ENCODE peak calls at places on chromosome 12, in four cellular contexts. O is HCT116, R is GM23248, W is mammary epithelial cell. B is an unnamed sample. For H3K9me3, the result is how much of the 10 kb centered on the place peaks cover.

GRCh38 chr12:88663001-88663400 is 82.7 kb upstream of the KITLG start:
- DNase-seq in O (no peak), R (peak), W (no peak), B (no peak)

GRCh38 chr12:115873416-115874082 is 403.9 kb downstream of the MED13L start:
- DNase-seq in O (no peak), R (no peak), W (no peak), B (no peak)

GRCh38 chr12:58888131-58888783 is 32.0 kb downstream of the LRIG3 start:
- DNase-seq in O (no peak), R (peak), W (peak), B (no peak)

GRCh38 chr12:119699199-119699765 is 31.3 kb downstream of the PRKAB1 start:
- DNase-seq in O (no peak), R (no peak), W (no peak), B (no peak)

GRCh38 chr12:52151859-52152783 is 39.7 kb downstream of the KRT80 start:
- DNase-seq in O (no peak), R (peak), W (peak), B (peak)

GRCh38 chr12:104164635-104165034 is 26.6 kb upstream of the NFYB start:
- DNase-seq in O (no peak), R (no peak), W (no peak), B (no peak)

GRCh38 chr12:89838846-89839245 is 130.2 kb upstream of the ATP2B1 start:
- DNase-seq in O (no peak), R (no peak), W (no peak), B (no peak)

GRCh38 chr12:34210689-34211530 is 188.6 kb downstream of the ALG10 start:
- DNase-seq in O (no peak), R (no peak), W (no peak), B (no peak)

GRCh38 chr12:67651380-67651695 is 2.8 kb downstream of the DYRK2 start:
- DNase-seq in O (no peak), R (peak), W (peak), B (peak)

GRCh38 chr12:82486524-82487235 is 128.4 kb downstream of the METTL25 start:
- DNase-seq in O (peak), R (peak), W (peak), B (no peak)

GRCh38 chr12:95126076-95126475 is 52.7 kb upstream of the NR2C1 start:
- DNase-seq in O (no peak), R (no peak), W (no peak), B (no peak)

GRCh38 chr12:52865090-52865944 is 16.5 kb upstream of the KRT78 start:
- DNase-seq in O (peak), R (peak), W (peak), B (no peak)

GRCh38 chr12:121535150-121536057 is 45.4 kb downstream of the KDM2B start:
- DNase-seq in O (no peak), R (no peak), W (no peak), B (peak)

GRCh38 chr12:121538699-121539061 is 42.1 kb downstream of the KDM2B start:
- DNase-seq in O (peak), R (peak), W (no peak), B (peak)

GRCh38 chr12:121537814-121538698 is 42.8 kb downstream of the KDM2B start:
- DNase-seq in O (no peak), R (peak), W (no peak), B (peak)

GRCh38 chr12:121536058-121536928 is 44.5 kb downstream of the KDM2B start:
- DNase-seq in O (no peak), R (peak), W (no peak), B (peak)

DNA sequence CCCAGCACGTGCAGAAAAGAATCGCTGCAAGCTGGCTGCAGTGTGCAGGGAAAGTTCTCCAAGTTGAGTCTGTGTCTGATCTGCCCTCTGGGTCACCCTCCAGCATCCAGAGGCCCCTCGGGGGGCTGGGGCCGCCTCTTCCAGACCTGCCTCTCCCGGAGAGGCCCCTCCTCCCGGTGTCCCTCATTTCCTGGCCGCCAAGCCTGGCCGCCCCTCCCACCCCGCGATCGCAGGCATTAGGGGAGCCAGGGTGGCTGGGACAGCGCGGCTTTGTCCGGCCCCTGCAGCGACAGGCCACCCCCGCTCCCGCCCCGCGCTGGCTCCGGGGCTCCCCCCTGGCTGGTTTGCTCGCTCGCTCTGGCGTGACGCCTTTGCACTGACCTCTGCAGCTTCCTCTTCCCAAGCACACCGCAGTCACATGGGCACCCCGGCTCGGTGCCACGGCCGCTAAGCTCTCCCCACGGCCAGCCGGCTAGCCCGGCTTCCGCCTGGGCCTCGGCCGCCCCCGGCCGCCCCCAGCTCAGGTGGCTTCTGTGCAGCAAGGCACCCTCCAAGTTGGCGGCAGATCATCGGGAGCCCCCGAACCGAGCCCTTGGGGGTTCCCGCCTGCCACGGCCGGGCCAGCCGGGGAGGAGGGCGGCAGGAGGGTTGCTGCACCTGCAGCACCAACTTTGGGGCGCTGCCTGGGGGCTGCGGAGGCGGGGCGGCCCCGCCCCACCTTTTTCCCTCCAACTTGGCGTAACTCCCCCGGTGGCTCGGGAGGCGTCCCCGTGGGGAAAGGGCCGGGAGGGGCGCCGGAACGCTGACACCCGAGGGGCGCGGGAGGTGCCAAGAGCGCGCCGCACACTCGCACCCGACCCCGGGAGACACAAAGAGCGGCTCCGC is 43.7 kb downstream of the KDM2B start:
- DNase-seq in O (no peak), R (peak), W (peak), B (peak)
- H2AFZ ChIP-seq in O (peak), R (peak), W (peak), B (peak)

DNA sequence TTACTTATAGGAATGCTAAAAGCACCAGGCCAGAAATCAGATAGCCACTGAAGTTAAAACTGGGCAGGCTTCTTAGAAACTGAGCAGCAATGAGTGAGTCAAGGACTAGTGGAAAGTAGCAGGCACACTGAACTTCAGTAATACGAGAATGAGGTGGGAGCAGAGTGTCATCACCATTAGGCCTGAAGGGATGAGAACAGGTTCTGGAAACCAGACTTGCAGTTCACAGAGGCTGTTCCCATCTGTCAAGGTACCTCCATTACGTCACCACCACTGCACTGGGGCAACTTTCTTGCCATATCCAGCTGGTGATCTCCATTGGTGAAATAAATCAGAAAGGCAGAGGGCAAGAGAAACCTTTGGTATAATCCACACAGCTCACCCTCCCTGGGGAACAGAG is 15.6 kb downstream of the ZNF10 start:
- DNase-seq in O (no peak), R (no peak), W (no peak), B (no peak)
- H3K9me3 ChIP-seq in O (under half), R (under half), W (under half), B (under half)

GRCh38 chr12:130160306-130160705 is 2.0 kb upstream of the FZD10 start:
- DNase-seq in O (no peak), R (no peak), W (no peak), B (no peak)

GRCh38 chr12:130156652-130157275 is 5.5 kb upstream of the FZD10 start:
- DNase-seq in O (no peak), R (no peak), W (no peak), B (no peak)

GRCh38 chr12:130160711-130161231 is 1.5 kb upstream of the FZD10 start:
- DNase-seq in O (no peak), R (no peak), W (no peak), B (no peak)

GRCh38 chr12:130158775-130159100 is 3.5 kb upstream of the FZD10 start:
- DNase-seq in O (no peak), R (no peak), W (no peak), B (no peak)

DNA sequence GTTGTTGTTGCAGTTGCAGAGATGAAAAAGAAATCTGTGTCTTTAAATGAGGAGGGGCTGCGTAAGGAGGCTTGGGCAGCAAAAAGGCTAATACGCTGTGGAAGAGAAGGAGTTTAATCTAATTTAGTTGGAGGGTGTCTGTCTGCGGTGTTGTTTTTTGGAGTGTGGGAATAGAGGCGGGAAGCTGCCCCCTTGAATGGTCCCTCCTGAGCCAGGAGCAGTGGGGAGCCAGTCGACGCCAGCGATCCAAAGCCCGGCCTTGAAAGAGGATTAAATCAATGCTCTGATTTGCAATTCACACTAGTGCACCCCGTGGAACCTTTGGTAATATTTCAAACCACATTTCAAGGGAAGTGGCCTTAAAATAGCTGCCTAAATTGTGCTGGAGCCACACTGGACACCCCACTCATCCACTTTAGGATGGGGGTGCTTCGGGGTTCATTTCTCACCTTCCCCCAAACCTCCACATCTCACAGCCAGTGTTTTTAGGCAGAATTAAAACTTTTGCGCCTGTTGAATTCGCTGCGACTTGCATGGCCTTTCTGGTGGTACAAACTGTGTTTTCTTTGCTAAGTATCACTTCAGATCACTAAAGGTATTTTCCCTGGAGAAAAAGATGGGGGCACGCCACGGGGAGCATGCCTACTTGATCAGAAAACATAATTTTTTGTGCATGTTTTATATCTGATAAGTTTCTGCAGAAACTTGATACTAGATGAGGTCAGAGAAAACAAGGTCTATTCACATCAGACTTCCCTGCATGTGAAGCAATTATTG is 4.1 kb upstream of the FZD10 start:
- DNase-seq in O (no peak), R (no peak), W (no peak), B (no peak)
- TF ChIP-seq EZH2 in O (no peak), R (no peak), W (no peak), B (no peak)

GRCh38 chr12:8698132-8698829 is 490 bp downstream of the RIMKLB start:
- DNase-seq in O (no peak), R (peak), W (peak), B (no peak)

GRCh38 chr12:8697476-8698131 is at the start of gene RIMKLB:
- DNase-seq in O (no peak), R (peak), W (peak), B (peak)

GRCh38 chr12:8697120-8697475 is 693 bp upstream of the RIMKLB start:
- DNase-seq in O (no peak), R (peak), W (peak), B (no peak)

GRCh38 chr12:8699714-8700113 is 1.9 kb downstream of the RIMKLB start:
- DNase-seq in O (no peak), R (no peak), W (no peak), B (no peak)

GRCh38 chr12:8698830-8699330 is 1.1 kb downstream of the RIMKLB start:
- DNase-seq in O (no peak), R (peak), W (no peak), B (no peak)
- H2AFZ ChIP-seq in O (no peak), R (peak), W (peak), B (no peak)

GRCh38 chr12:133108150-133108549 is 21.9 kb downstream of the ZNF891 start:
- DNase-seq in O (no peak), R (no peak), W (no peak), B (no peak)

GRCh38 chr12:133105620-133106019 is 24.5 kb downstream of the ZNF891 start:
- DNase-seq in O (no peak), R (peak), W (no peak), B (no peak)

GRCh38 chr12:133107121-133107520 is 23.0 kb downstream of the ZNF891 start:
- DNase-seq in O (no peak), R (no peak), W (no peak), B (no peak)

GRCh38 chr12:133106253-133106652 is 23.8 kb downstream of the ZNF891 start:
- DNase-seq in O (no peak), R (peak), W (no peak), B (no peak)
- H3K9me3 ChIP-seq in O (half or more), R (under half), W (half or more), B (under half)

DNA sequence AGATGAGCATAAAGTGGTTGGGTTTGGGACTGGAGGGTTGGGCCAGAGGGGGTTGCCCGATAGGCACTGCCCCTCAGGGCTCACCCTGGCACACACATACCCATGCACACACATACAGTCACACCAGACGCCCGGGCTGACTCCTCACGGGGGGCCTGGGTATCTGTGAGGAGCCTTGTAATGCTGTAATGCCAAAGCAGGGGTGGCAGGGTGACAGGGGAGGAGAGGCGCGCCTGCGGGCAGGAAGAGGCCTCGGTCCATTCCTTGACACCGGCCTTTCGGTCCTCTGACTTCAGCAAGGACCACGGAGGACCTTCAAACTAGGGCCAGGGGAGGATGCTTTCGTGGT is 375 bp downstream of the FAIM2 start:
- DNase-seq in O (no peak), R (no peak), W (no peak), B (no peak)
- TF ChIP-seq EZH2 in O (no peak), R (no peak), W (no peak), B (no peak)

GRCh38 chr12:108091351-108091750 is 37.7 kb upstream of the WSCD2 start:
- DNase-seq in O (no peak), R (no peak), W (no peak), B (no peak)
- H2AFZ ChIP-seq in O (no peak), R (no peak), W (no peak), B (no peak)

GRCh38 chr12:126668961-126669360 is 1598.0 kb upstream of the TMEM132C start:
- DNase-seq in O (no peak), R (peak), W (no peak), B (no peak)
- H3K9me3 ChIP-seq in O (under half), R (under half), W (under half), B (under half)

GRCh38 chr12:131041216-131041967 is 87.7 kb downstream of the ADGRD1 start:
- DNase-seq in O (no peak), R (no peak), W (no peak), B (no peak)

GRCh38 chr12:131044136-131044535 is 90.4 kb downstream of the ADGRD1 start:
- DNase-seq in O (no peak), R (no peak), W (no peak), B (no peak)

GRCh38 chr12:131041968-131042847 is 88.5 kb downstream of the ADGRD1 start:
- DNase-seq in O (no peak), R (no peak), W (no peak), B (no peak)

GRCh38 chr12:131043401-131043871 is 89.7 kb downstream of the ADGRD1 start:
- DNase-seq in O (no peak), R (no peak), W (no peak), B (no peak)

GRCh38 chr12:131042848-131043245 is 89.1 kb downstream of the ADGRD1 start:
- DNase-seq in O (no peak), R (no peak), W (no peak), B (no peak)
- TF ChIP-seq EZH2 in O (no peak), R (no peak), W (no peak), B (no peak)